ENCODE peak calls at places on chromosomes 5 and 9, in five cellular contexts. One of them, this sample, is unnamed.

GRCh38 chr9:34125681-34126206 is 754 bp downstream of the DCAF12 start:
- DNase-seq in ovary: no peak
- DNase-seq in uterus: no peak
- DNase-seq in NB4: peak
- DNase-seq in breast epithelium: no peak
- DNase-seq in this sample: no peak

GRCh38 chr5:106894964-106895363 is 775.8 kb downstream of the EFNA5 start:
- DNase-seq in breast epithelium: no peak
- DNase-seq in NB4: peak
- DNase-seq in ovary: no peak
- DNase-seq in uterus: no peak
- DNase-seq in this sample: no peak

GRCh38 chr5:43191740-43192557 is at the start of gene NIM1K:
- DNase-seq in breast epithelium: peak
- DNase-seq in NB4: peak
- DNase-seq in ovary: peak
- DNase-seq in uterus: peak
- DNase-seq in this sample: peak

GRCh38 chr5:75226916-75227315 is 9.8 kb downstream of the ANKRD31 start:
- DNase-seq in ovary: no peak
- DNase-seq in NB4: no peak
- DNase-seq in breast epithelium: no peak
- DNase-seq in uterus: no peak
- DNase-seq in this sample: no peak

GRCh38 chr5:72464071-72464470 is 43.1 kb downstream of the ZNF366 start:
- DNase-seq in ovary: no peak
- DNase-seq in breast epithelium: no peak
- DNase-seq in uterus: no peak
- DNase-seq in NB4: no peak
- DNase-seq in this sample: no peak

GRCh38 chr9:3809724-3810123 is 283.9 kb upstream of the RFX3 start:
- DNase-seq in NB4: peak
- DNase-seq in uterus: no peak
- DNase-seq in ovary: no peak
- DNase-seq in breast epithelium: peak
- DNase-seq in this sample: no peak

GRCh38 chr9:32554107-32554506 is 1.7 kb upstream of the TOPORS start:
- DNase-seq in NB4: peak
- DNase-seq in uterus: no peak
- DNase-seq in breast epithelium: no peak
- DNase-seq in ovary: no peak
- DNase-seq in this sample: no peak

GRCh38 chr5:3564136-3564535 is 31.5 kb upstream of the IRX1 start:
- DNase-seq in ovary: no peak
- DNase-seq in uterus: no peak
- DNase-seq in breast epithelium: no peak
- DNase-seq in NB4: no peak
- DNase-seq in this sample: no peak

GRCh38 chr9:137482094-137482781 is 23.1 kb upstream of the NSMF start:
- DNase-seq in uterus: peak
- DNase-seq in NB4: peak
- DNase-seq in breast epithelium: peak
- DNase-seq in ovary: peak
- DNase-seq in this sample: peak

GRCh38 chr5:109857405-109858031 is 167.8 kb downstream of the MAN2A1 start:
- DNase-seq in uterus: no peak
- DNase-seq in breast epithelium: no peak
- DNase-seq in ovary: no peak
- DNase-seq in NB4: no peak
- DNase-seq in this sample: no peak

GRCh38 chr9:10059044-10059443 is 553.8 kb downstream of the PTPRD start:
- DNase-seq in uterus: no peak
- DNase-seq in NB4: peak
- DNase-seq in breast epithelium: peak
- DNase-seq in ovary: no peak
- DNase-seq in this sample: no peak

GRCh38 chr5:64210866-64211265 is 45.2 kb downstream of the RNF180 start:
- DNase-seq in NB4: no peak
- DNase-seq in breast epithelium: no peak
- DNase-seq in uterus: no peak
- DNase-seq in ovary: no peak
- DNase-seq in this sample: no peak

GRCh38 chr5:78953092-78953800 is 31.9 kb downstream of the ARSB start:
- DNase-seq in uterus: no peak
- DNase-seq in breast epithelium: no peak
- DNase-seq in ovary: no peak
- DNase-seq in NB4: no peak
- DNase-seq in this sample: no peak

GRCh38 chr5:130164966-130165365 is 260.7 kb downstream of the CHSY3 start:
- DNase-seq in ovary: no peak
- DNase-seq in uterus: no peak
- DNase-seq in breast epithelium: no peak
- DNase-seq in NB4: no peak
- DNase-seq in this sample: no peak

GRCh38 chr9:37944671-37945481 is 40.9 kb upstream of the SLC25A51 start:
- DNase-seq in uterus: no peak
- DNase-seq in breast epithelium: no peak
- DNase-seq in NB4: no peak
- DNase-seq in ovary: no peak
- DNase-seq in this sample: no peak

GRCh38 chr5:82674718-82675117 is 396.6 kb upstream of the RPS23 start:
- DNase-seq in breast epithelium: no peak
- DNase-seq in ovary: no peak
- DNase-seq in NB4: no peak
- DNase-seq in uterus: no peak
- DNase-seq in this sample: no peak

GRCh38 chr9:6055213-6055612 is 39.8 kb upstream of the RANBP6 start:
- DNase-seq in breast epithelium: peak
- DNase-seq in NB4: peak
- DNase-seq in uterus: peak
- DNase-seq in ovary: peak
- DNase-seq in this sample: peak

GRCh38 chr9:113178087-113178486 is 27.3 kb downstream of the SLC31A2 start:
- DNase-seq in NB4: no peak
- DNase-seq in ovary: no peak
- DNase-seq in breast epithelium: no peak
- DNase-seq in uterus: no peak
- DNase-seq in this sample: no peak

GRCh38 chr5:165892383-165892782 is 2387.0 kb downstream of the MAT2B start:
- DNase-seq in ovary: no peak
- DNase-seq in NB4: no peak
- DNase-seq in uterus: no peak
- DNase-seq in breast epithelium: no peak
- DNase-seq in this sample: no peak

GRCh38 chr5:68505917-68506860 is 290.6 kb downstream of the PIK3R1 start:
- DNase-seq in uterus: peak
- DNase-seq in NB4: no peak
- DNase-seq in ovary: no peak
- DNase-seq in breast epithelium: no peak
- DNase-seq in this sample: no peak

GRCh38 chr5:146409081-146409671 is 38.0 kb upstream of the TCERG1 start:
- DNase-seq in NB4: no peak
- DNase-seq in uterus: no peak
- DNase-seq in breast epithelium: no peak
- DNase-seq in ovary: no peak
- DNase-seq in this sample: no peak

GRCh38 chr5:39518516-39518915 is 93.7 kb upstream of the DAB2 start:
- DNase-seq in breast epithelium: no peak
- DNase-seq in uterus: no peak
- DNase-seq in ovary: no peak
- DNase-seq in NB4: no peak
- DNase-seq in this sample: no peak

GRCh38 chr5:1111727-1112289 is at the start of gene SLC12A7:
- DNase-seq in breast epithelium: peak
- DNase-seq in NB4: no peak
- DNase-seq in uterus: no peak
- DNase-seq in ovary: peak
- DNase-seq in this sample: peak

GRCh38 chr9:1434082-1434481 is 383.9 kb downstream of the DMRT2 start:
- DNase-seq in NB4: no peak
- DNase-seq in ovary: no peak
- DNase-seq in uterus: no peak
- DNase-seq in breast epithelium: no peak
- DNase-seq in this sample: no peak

GRCh38 chr9:31486630-31487029 is 897.8 kb upstream of the ACO1 start:
- DNase-seq in uterus: no peak
- DNase-seq in breast epithelium: no peak
- DNase-seq in ovary: no peak
- DNase-seq in NB4: no peak
- DNase-seq in this sample: no peak

GRCh38 chr5:180283026-180283615 is 8.8 kb downstream of the MAPK9 start:
- DNase-seq in breast epithelium: no peak
- DNase-seq in uterus: no peak
- DNase-seq in ovary: no peak
- DNase-seq in NB4: no peak
- DNase-seq in this sample: no peak

GRCh38 chr5:123776761-123777160 is 264.8 kb downstream of the CSNK1G3 start:
- DNase-seq in uterus: no peak
- DNase-seq in NB4: no peak
- DNase-seq in ovary: no peak
- DNase-seq in breast epithelium: no peak
- DNase-seq in this sample: no peak

GRCh38 chr5:76715734-76716455 is at the start of gene F2R:
- DNase-seq in breast epithelium: no peak
- DNase-seq in uterus: no peak
- DNase-seq in ovary: peak
- DNase-seq in NB4: peak
- DNase-seq in this sample: peak

GRCh38 chr5:62538017-62538942 is 40.3 kb upstream of the LRRC70 start:
- DNase-seq in uterus: no peak
- DNase-seq in ovary: no peak
- DNase-seq in NB4: peak
- DNase-seq in breast epithelium: no peak
- DNase-seq in this sample: no peak

GRCh38 chr5:151694035-151694485 is 7.3 kb upstream of the SPARC start:
- DNase-seq in breast epithelium: no peak
- DNase-seq in ovary: no peak
- DNase-seq in uterus: no peak
- DNase-seq in NB4: no peak
- DNase-seq in this sample: no peak

GRCh38 chr9:132587484-132587858 is 5.1 kb downstream of the BARHL1 start:
- DNase-seq in NB4: no peak
- DNase-seq in uterus: no peak
- DNase-seq in ovary: no peak
- DNase-seq in breast epithelium: no peak
- DNase-seq in this sample: no peak

GRCh38 chr9:132589148-132590036 is 7.0 kb downstream of the BARHL1 start:
- DNase-seq in breast epithelium: no peak
- DNase-seq in uterus: no peak
- DNase-seq in ovary: no peak
- DNase-seq in NB4: no peak
- DNase-seq in this sample: no peak

GRCh38 chr9:132588501-132589147 is 6.2 kb downstream of the BARHL1 start:
- DNase-seq in uterus: no peak
- DNase-seq in breast epithelium: no peak
- DNase-seq in NB4: no peak
- DNase-seq in ovary: no peak
- DNase-seq in this sample: no peak

GRCh38 chr9:132586830-132587483 is 4.6 kb downstream of the BARHL1 start:
- DNase-seq in ovary: no peak
- DNase-seq in uterus: no peak
- DNase-seq in breast epithelium: no peak
- DNase-seq in NB4: no peak
- DNase-seq in this sample: peak

GRCh38 chr9:132588098-132588497 is 5.7 kb downstream of the BARHL1 start:
- DNase-seq in NB4: no peak
- DNase-seq in uterus: no peak
- DNase-seq in breast epithelium: no peak
- DNase-seq in ovary: no peak
- DNase-seq in this sample: no peak
- TF ChIP-seq POLR2A in NB4: no peak
- TF ChIP-seq POLR2A in uterus: no peak
- TF ChIP-seq POLR2A in breast epithelium: no peak
- TF ChIP-seq POLR2A in ovary: no peak
- TF ChIP-seq POLR2A in this sample: no peak

GRCh38 chr9:134321957-134322741 is 4.1 kb upstream of the RXRA start:
- DNase-seq in ovary: peak
- DNase-seq in uterus: no peak
- DNase-seq in breast epithelium: no peak
- DNase-seq in NB4: no peak
- DNase-seq in this sample: no peak

GRCh38 chr9:134320195-134320885 is 5.9 kb upstream of the RXRA start:
- DNase-seq in uterus: no peak
- DNase-seq in ovary: peak
- DNase-seq in breast epithelium: no peak
- DNase-seq in NB4: no peak
- DNase-seq in this sample: peak

GRCh38 chr9:134321571-134321930 is 4.7 kb upstream of the RXRA start:
- DNase-seq in breast epithelium: no peak
- DNase-seq in ovary: peak
- DNase-seq in NB4: no peak
- DNase-seq in uterus: no peak
- DNase-seq in this sample: no peak

GRCh38 chr9:134319306-134320194 is 6.7 kb upstream of the RXRA start:
- DNase-seq in NB4: no peak
- DNase-seq in breast epithelium: no peak
- DNase-seq in ovary: peak
- DNase-seq in uterus: no peak
- DNase-seq in this sample: peak

GRCh38 chr9:134320916-134321570 is 5.2 kb upstream of the RXRA start:
- DNase-seq in breast epithelium: no peak
- DNase-seq in ovary: peak
- DNase-seq in NB4: no peak
- DNase-seq in uterus: no peak
- DNase-seq in this sample: peak
- TF ChIP-seq POLR2A in breast epithelium: no peak
- TF ChIP-seq POLR2A in ovary: no peak
- TF ChIP-seq POLR2A in NB4: no peak
- TF ChIP-seq POLR2A in uterus: no peak
- TF ChIP-seq POLR2A in this sample: no peak

GRCh38 chr5:36492998-36493655 is 113.3 kb upstream of the SLC1A3 start:
- DNase-seq in uterus: no peak
- DNase-seq in ovary: no peak
- DNase-seq in NB4: no peak
- DNase-seq in breast epithelium: no peak
- DNase-seq in this sample: no peak

GRCh38 chr5:36494756-36495637 is 111.4 kb upstream of the SLC1A3 start:
- DNase-seq in NB4: no peak
- DNase-seq in breast epithelium: peak
- DNase-seq in uterus: no peak
- DNase-seq in ovary: no peak
- DNase-seq in this sample: no peak

GRCh38 chr5:36494028-36494427 is 112.4 kb upstream of the SLC1A3 start:
- DNase-seq in NB4: no peak
- DNase-seq in uterus: no peak
- DNase-seq in ovary: no peak
- DNase-seq in breast epithelium: no peak
- DNase-seq in this sample: no peak

GRCh38 chr5:36495638-36496010 is 110.8 kb upstream of the SLC1A3 start:
- DNase-seq in NB4: no peak
- DNase-seq in uterus: no peak
- DNase-seq in breast epithelium: no peak
- DNase-seq in ovary: no peak
- DNase-seq in this sample: no peak

GRCh38 chr5:36496471-36496870 is 109.9 kb upstream of the SLC1A3 start:
- DNase-seq in uterus: no peak
- DNase-seq in NB4: no peak
- DNase-seq in ovary: no peak
- DNase-seq in breast epithelium: no peak
- DNase-seq in this sample: no peak
- TF ChIP-seq POLR2A in uterus: no peak
- TF ChIP-seq POLR2A in NB4: no peak
- TF ChIP-seq POLR2A in ovary: no peak
- TF ChIP-seq POLR2A in breast epithelium: no peak
- TF ChIP-seq POLR2A in this sample: no peak

GRCh38 chr5:115296130-115296997 is at the start of gene CCDC112:
- DNase-seq in uterus: peak
- DNase-seq in ovary: peak
- DNase-seq in breast epithelium: peak
- DNase-seq in NB4: peak
- DNase-seq in this sample: peak
- TF ChIP-seq POLR2A in uterus: peak
- TF ChIP-seq POLR2A in ovary: no peak
- TF ChIP-seq POLR2A in breast epithelium: no peak
- TF ChIP-seq POLR2A in NB4: peak
- TF ChIP-seq POLR2A in this sample: peak

This sample was measured in upper lobe of left lung.